ENCODE peak calls at places on chromosomes 2 and 18, in five cellular contexts. One of them, this sample, is unnamed.

GRCh38 chr2:47688561-47688960 is 94.4 kb upstream of the MSH6 start:
- DNase-seq in lung microvascular endothelial cell: no peak
- DNase-seq in posterior cingulate gyrus: no peak
- DNase-seq in neural crest cell: no peak
- DNase-seq in fibroblast of the conjunctiva: no peak
- DNase-seq in this sample: no peak

GRCh38 chr2:148812306-148812705 is 62.7 kb upstream of the KIF5C start:
- DNase-seq in lung microvascular endothelial cell: no peak
- DNase-seq in posterior cingulate gyrus: peak; percentile 48
- DNase-seq in neural crest cell: no peak
- DNase-seq in fibroblast of the conjunctiva: peak; percentile 49
- DNase-seq in this sample: no peak

GRCh38 chr18:71450258-71450657 is 1093.9 kb downstream of the CBLN2 start:
- DNase-seq in fibroblast of the conjunctiva: no peak
- DNase-seq in neural crest cell: no peak
- DNase-seq in posterior cingulate gyrus: no peak
- DNase-seq in lung microvascular endothelial cell: no peak
- DNase-seq in this sample: no peak

GRCh38 chr2:1690056-1690775 is 54.1 kb downstream of the PXDN start:
- DNase-seq in neural crest cell: no peak
- DNase-seq in fibroblast of the conjunctiva: no peak
- DNase-seq in lung microvascular endothelial cell: no peak
- DNase-seq in posterior cingulate gyrus: no peak
- DNase-seq in this sample: no peak

GRCh38 chr2:157336137-157336721 is 10.6 kb upstream of the ERMN start:
- DNase-seq in lung microvascular endothelial cell: peak; percentile 62
- DNase-seq in fibroblast of the conjunctiva: no peak
- DNase-seq in posterior cingulate gyrus: no peak
- DNase-seq in neural crest cell: peak; percentile 54
- DNase-seq in this sample: no peak

GRCh38 chr2:241232736-241233575 is 44.5 kb downstream of the ANO7 start:
- DNase-seq in posterior cingulate gyrus: no peak
- DNase-seq in lung microvascular endothelial cell: no peak
- DNase-seq in neural crest cell: no peak
- DNase-seq in fibroblast of the conjunctiva: no peak
- DNase-seq in this sample: no peak

GRCh38 chr2:222000326-222000725 is 298.5 kb downstream of the PAX3 start:
- DNase-seq in lung microvascular endothelial cell: no peak
- DNase-seq in fibroblast of the conjunctiva: peak; percentile 3
- DNase-seq in posterior cingulate gyrus: no peak
- DNase-seq in neural crest cell: no peak
- DNase-seq in this sample: no peak

GRCh38 chr18:32896781-32897547 is 124.1 kb upstream of the KLHL14 start:
- DNase-seq in lung microvascular endothelial cell: no peak
- DNase-seq in fibroblast of the conjunctiva: no peak
- DNase-seq in neural crest cell: no peak
- DNase-seq in posterior cingulate gyrus: no peak
- DNase-seq in this sample: no peak

GRCh38 chr18:31835528-31836138 is 75.0 kb upstream of the SLC25A52 start:
- DNase-seq in lung microvascular endothelial cell: no peak
- DNase-seq in posterior cingulate gyrus: no peak
- DNase-seq in fibroblast of the conjunctiva: no peak
- DNase-seq in neural crest cell: no peak
- DNase-seq in this sample: no peak

GRCh38 chr2:176852667-176853066 is 359.9 kb upstream of the HNRNPA3 start:
- DNase-seq in lung microvascular endothelial cell: no peak
- DNase-seq in neural crest cell: no peak
- DNase-seq in fibroblast of the conjunctiva: no peak
- DNase-seq in posterior cingulate gyrus: no peak
- DNase-seq in this sample: no peak

GRCh38 chr2:54409752-54410151 is 46.4 kb upstream of the SPTBN1 start:
- DNase-seq in neural crest cell: peak; percentile 14
- DNase-seq in lung microvascular endothelial cell: no peak
- DNase-seq in posterior cingulate gyrus: no peak
- DNase-seq in fibroblast of the conjunctiva: no peak
- DNase-seq in this sample: no peak

GRCh38 chr2:236600892-236601291 is 31.3 kb downstream of the ACKR3 start:
- DNase-seq in fibroblast of the conjunctiva: no peak
- DNase-seq in lung microvascular endothelial cell: no peak
- DNase-seq in neural crest cell: no peak
- DNase-seq in posterior cingulate gyrus: no peak
- DNase-seq in this sample: no peak

GRCh38 chr2:55879976-55880375 is 43.6 kb downstream of the EFEMP1 start:
- DNase-seq in lung microvascular endothelial cell: no peak
- DNase-seq in fibroblast of the conjunctiva: no peak
- DNase-seq in neural crest cell: no peak
- DNase-seq in posterior cingulate gyrus: no peak
- DNase-seq in this sample: no peak

GRCh38 chr2:15136639-15137038 is 424.5 kb downstream of the NBAS start:
- DNase-seq in neural crest cell: no peak
- DNase-seq in lung microvascular endothelial cell: no peak
- DNase-seq in fibroblast of the conjunctiva: no peak
- DNase-seq in posterior cingulate gyrus: no peak
- DNase-seq in this sample: no peak

GRCh38 chr2:46827274-46827930 is 88.2 kb downstream of the MCFD2 start:
- DNase-seq in lung microvascular endothelial cell: no peak
- DNase-seq in fibroblast of the conjunctiva: no peak
- DNase-seq in neural crest cell: no peak
- DNase-seq in posterior cingulate gyrus: no peak
- DNase-seq in this sample: no peak

GRCh38 chr2:207807516-207807915 is 37.8 kb upstream of the FZD5 start:
- DNase-seq in lung microvascular endothelial cell: no peak
- DNase-seq in posterior cingulate gyrus: no peak
- DNase-seq in neural crest cell: no peak
- DNase-seq in fibroblast of the conjunctiva: no peak
- DNase-seq in this sample: no peak

GRCh38 chr2:169670937-169671336 is 23.3 kb downstream of the CFAP210 start:
- DNase-seq in lung microvascular endothelial cell: no peak
- DNase-seq in neural crest cell: no peak
- DNase-seq in fibroblast of the conjunctiva: no peak
- DNase-seq in posterior cingulate gyrus: no peak
- DNase-seq in this sample: no peak

GRCh38 chr2:73172963-73173362 is 29.4 kb upstream of the NOTO start:
- DNase-seq in neural crest cell: no peak
- DNase-seq in lung microvascular endothelial cell: no peak
- DNase-seq in posterior cingulate gyrus: no peak
- DNase-seq in fibroblast of the conjunctiva: no peak
- DNase-seq in this sample: no peak

GRCh38 chr2:49248506-49248905 is 94.2 kb upstream of the FSHR start:
- DNase-seq in lung microvascular endothelial cell: peak; percentile 40
- DNase-seq in fibroblast of the conjunctiva: peak; percentile 93
- DNase-seq in posterior cingulate gyrus: no peak
- DNase-seq in neural crest cell: no peak
- DNase-seq in this sample: peak; percentile 28

GRCh38 chr2:46187112-46187618 is 110.0 kb upstream of the EPAS1 start:
- DNase-seq in neural crest cell: no peak
- DNase-seq in lung microvascular endothelial cell: peak; percentile 82
- DNase-seq in posterior cingulate gyrus: no peak
- DNase-seq in fibroblast of the conjunctiva: no peak
- DNase-seq in this sample: peak; percentile 21

GRCh38 chr18:49519041-49519971 is 32.3 kb upstream of the C18orf32 start:
- DNase-seq in posterior cingulate gyrus: no peak
- DNase-seq in lung microvascular endothelial cell: no peak
- DNase-seq in fibroblast of the conjunctiva: peak; percentile 35
- DNase-seq in neural crest cell: peak; percentile 8
- DNase-seq in this sample: no peak

GRCh38 chr2:196079052-196079451 is 10.4 kb upstream of the DNAH7 start:
- DNase-seq in neural crest cell: no peak
- DNase-seq in lung microvascular endothelial cell: no peak
- DNase-seq in fibroblast of the conjunctiva: no peak
- DNase-seq in posterior cingulate gyrus: no peak
- DNase-seq in this sample: no peak

GRCh38 chr18:72086421-72086820 is 457.7 kb downstream of the CBLN2 start:
- DNase-seq in posterior cingulate gyrus: no peak
- DNase-seq in neural crest cell: no peak
- DNase-seq in lung microvascular endothelial cell: peak; percentile 27
- DNase-seq in fibroblast of the conjunctiva: peak; percentile 9
- DNase-seq in this sample: no peak

GRCh38 chr2:229445501-229446294 is 174.6 kb upstream of the PID1 start:
- DNase-seq in fibroblast of the conjunctiva: peak; percentile 31
- DNase-seq in neural crest cell: no peak
- DNase-seq in posterior cingulate gyrus: peak; percentile 46
- DNase-seq in lung microvascular endothelial cell: no peak
- DNase-seq in this sample: no peak

GRCh38 chr2:173589604-173590277 is 235.1 kb downstream of the CDCA7 start:
- DNase-seq in lung microvascular endothelial cell: no peak
- DNase-seq in fibroblast of the conjunctiva: peak; percentile 34
- DNase-seq in neural crest cell: no peak
- DNase-seq in posterior cingulate gyrus: no peak
- DNase-seq in this sample: no peak

GRCh38 chr2:207097278-207097677 is 68.5 kb downstream of the KLF7 start:
- DNase-seq in lung microvascular endothelial cell: no peak
- DNase-seq in fibroblast of the conjunctiva: no peak
- DNase-seq in neural crest cell: no peak
- DNase-seq in posterior cingulate gyrus: no peak
- DNase-seq in this sample: no peak

GRCh38 chr2:148513425-148513824 is 131.1 kb upstream of the EPC2 start:
- DNase-seq in fibroblast of the conjunctiva: no peak
- DNase-seq in neural crest cell: no peak
- DNase-seq in posterior cingulate gyrus: no peak
- DNase-seq in lung microvascular endothelial cell: no peak
- DNase-seq in this sample: no peak

GRCh38 chr18:23106575-23106974 is 28.7 kb upstream of the CABLES1 start:
- DNase-seq in fibroblast of the conjunctiva: no peak
- DNase-seq in lung microvascular endothelial cell: peak; percentile 25
- DNase-seq in neural crest cell: no peak
- DNase-seq in posterior cingulate gyrus: no peak
- DNase-seq in this sample: no peak

GRCh38 chr2:236569593-236569973 is at the start of gene ACKR3:
- DNase-seq in posterior cingulate gyrus: peak; percentile 76
- DNase-seq in lung microvascular endothelial cell: peak; percentile 87
- DNase-seq in neural crest cell: peak; percentile 56
- DNase-seq in fibroblast of the conjunctiva: peak; percentile 80
- DNase-seq in this sample: peak; percentile 80

GRCh38 chr2:142112648-142113278 is 18.1 kb downstream of the LRP1B start:
- DNase-seq in fibroblast of the conjunctiva: peak; percentile 59
- DNase-seq in neural crest cell: no peak
- DNase-seq in lung microvascular endothelial cell: no peak
- DNase-seq in posterior cingulate gyrus: no peak
- DNase-seq in this sample: no peak

GRCh38 chr2:169815849-169816248 is 8.9 kb downstream of the METTL5 start:
- DNase-seq in posterior cingulate gyrus: no peak
- DNase-seq in lung microvascular endothelial cell: no peak
- DNase-seq in neural crest cell: no peak
- DNase-seq in fibroblast of the conjunctiva: peak; percentile 71
- DNase-seq in this sample: no peak

GRCh38 chr2:237184192-237184922 is 98.7 kb downstream of the COPS8 start:
- DNase-seq in posterior cingulate gyrus: no peak
- DNase-seq in neural crest cell: no peak
- DNase-seq in fibroblast of the conjunctiva: no peak
- DNase-seq in lung microvascular endothelial cell: no peak
- DNase-seq in this sample: no peak

GRCh38 chr2:197159681-197160211 is 150.8 kb downstream of the ANKRD44 start:
- DNase-seq in posterior cingulate gyrus: no peak
- DNase-seq in neural crest cell: no peak
- DNase-seq in lung microvascular endothelial cell: peak; percentile 76
- DNase-seq in fibroblast of the conjunctiva: no peak
- DNase-seq in this sample: no peak

GRCh38 chr2:174630097-174630496 is 32.5 kb upstream of the WIPF1 start:
- DNase-seq in lung microvascular endothelial cell: no peak
- DNase-seq in posterior cingulate gyrus: no peak
- DNase-seq in neural crest cell: no peak
- DNase-seq in fibroblast of the conjunctiva: no peak
- DNase-seq in this sample: no peak